ENCODE peak calls at places on chromosomes 13 and 19, in six cellular contexts. G is AG09319, V is omental fat pad, U is BE2C, E is H9, H is kidney. A is an unnamed sample.

GRCh38 chr19:46353730-46354528 is 7.0 kb downstream of the PPP5C start:
- DNase-seq in U (no peak), H (no peak), G (no peak), V (no peak), E (no peak), A (no peak)

GRCh38 chr19:18716857-18717256 is 33.4 kb downstream of the CRTC1 start:
- DNase-seq in G (no peak), V (no peak), E (no peak), U (no peak), H (no peak), A (no peak)

GRCh38 chr13:97142452-97142851 is 79.7 kb upstream of the MBNL2 start:
- DNase-seq in G (no peak), V (no peak), H (no peak), U (no peak), E (peak; percentile 52), A (no peak)

GRCh38 chr19:3270908-3271307 is 46.4 kb downstream of the CELF5 start:
- DNase-seq in G (no peak), U (peak; percentile 66), V (no peak), H (no peak), E (peak; percentile 53), A (no peak)

GRCh38 chr19:58460039-58460438 is 6.8 kb upstream of the ZNF324 start:
- DNase-seq in U (no peak), G (no peak), H (no peak), V (no peak), E (no peak), A (no peak)

GRCh38 chr19:5978606-5979552 is 939 bp upstream of the RANBP3 start:
- DNase-seq in U (no peak), V (no peak), E (no peak), H (no peak), G (no peak), A (no peak)

GRCh38 chr19:21432590-21432989 is 35.7 kb downstream of the ZNF493 start:
- DNase-seq in H (no peak), U (no peak), E (no peak), V (no peak), G (no peak), A (no peak)

GRCh38 chr13:23021921-23022320 is 158.9 kb upstream of the SGCG start:
- DNase-seq in H (no peak), E (no peak), U (no peak), V (no peak), G (no peak), A (no peak)

GRCh38 chr19:53903055-53903680 is 5.9 kb upstream of the CACNG7 start:
- DNase-seq in E (peak; percentile 82), H (peak; percentile 4), U (no peak), V (no peak), G (peak; percentile 10), A (peak; percentile 73)

GRCh38 chr19:46350758-46351159 is 3.9 kb downstream of the PPP5C start:
- DNase-seq in H (no peak), U (no peak), G (no peak), E (no peak), V (no peak), A (no peak)

GRCh38 chr13:27797228-27797624 is 4.9 kb downstream of the GSX1 start:
- DNase-seq in U (peak; percentile 34), E (peak; percentile 80), H (no peak), V (no peak), G (no peak), A (peak; percentile 77)

DNA sequence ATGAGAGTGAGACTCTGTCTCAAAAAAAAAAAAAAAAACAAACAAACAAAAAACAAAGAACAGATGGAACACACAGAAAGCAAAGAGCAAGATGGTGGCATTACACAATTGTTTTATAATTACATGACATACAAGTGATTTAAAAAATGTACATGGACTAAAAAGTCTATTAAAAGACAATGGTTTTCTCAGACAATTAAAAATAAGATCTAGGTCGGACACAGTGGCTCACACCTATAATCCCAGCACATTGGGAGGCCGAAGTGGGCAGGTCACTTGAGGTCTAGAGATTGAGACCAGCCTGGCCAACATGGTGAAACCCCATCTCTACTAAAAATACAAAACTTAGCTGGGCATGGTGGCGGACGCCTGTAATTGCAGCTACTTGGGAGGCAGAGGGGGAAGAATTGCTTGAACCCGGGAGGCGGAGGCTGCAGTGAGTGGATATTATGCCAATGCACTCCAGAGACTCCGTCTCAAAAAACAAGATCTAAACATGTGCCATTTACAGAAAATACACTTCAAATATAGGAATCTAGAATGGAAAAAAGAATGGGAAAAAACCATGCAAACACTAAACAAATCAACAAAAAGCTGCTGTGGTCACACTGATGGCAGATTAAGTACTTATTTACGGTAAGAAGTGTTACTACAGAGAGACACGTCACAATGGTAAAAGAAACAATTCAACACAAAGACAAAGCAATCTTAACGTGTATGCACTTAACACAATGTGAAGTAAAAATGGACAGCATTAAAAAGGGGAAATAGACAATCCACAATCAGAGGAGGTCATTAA is 26.7 kb downstream of the MIER2 start:
- DNase-seq in E (no peak), U (no peak), G (no peak), V (no peak), H (no peak), A (no peak)
- TF ChIP-seq CTCF in E (peak; percentile 33), U (no peak), G (no peak), V (no peak), H (no peak), A (no peak)

GRCh38 chr13:52738719-52739467 is 727 bp downstream of the CNMD start:
- DNase-seq in U (peak; percentile 40), E (peak; percentile 62), G (no peak), H (peak; percentile 71), V (no peak), A (peak; percentile 78)
- TF ChIP-seq CTCF in U (peak; percentile 22), E (peak; percentile 85), G (peak; percentile 4), H (peak; percentile 3), V (no peak), A (peak; percentile 72)

DNA sequence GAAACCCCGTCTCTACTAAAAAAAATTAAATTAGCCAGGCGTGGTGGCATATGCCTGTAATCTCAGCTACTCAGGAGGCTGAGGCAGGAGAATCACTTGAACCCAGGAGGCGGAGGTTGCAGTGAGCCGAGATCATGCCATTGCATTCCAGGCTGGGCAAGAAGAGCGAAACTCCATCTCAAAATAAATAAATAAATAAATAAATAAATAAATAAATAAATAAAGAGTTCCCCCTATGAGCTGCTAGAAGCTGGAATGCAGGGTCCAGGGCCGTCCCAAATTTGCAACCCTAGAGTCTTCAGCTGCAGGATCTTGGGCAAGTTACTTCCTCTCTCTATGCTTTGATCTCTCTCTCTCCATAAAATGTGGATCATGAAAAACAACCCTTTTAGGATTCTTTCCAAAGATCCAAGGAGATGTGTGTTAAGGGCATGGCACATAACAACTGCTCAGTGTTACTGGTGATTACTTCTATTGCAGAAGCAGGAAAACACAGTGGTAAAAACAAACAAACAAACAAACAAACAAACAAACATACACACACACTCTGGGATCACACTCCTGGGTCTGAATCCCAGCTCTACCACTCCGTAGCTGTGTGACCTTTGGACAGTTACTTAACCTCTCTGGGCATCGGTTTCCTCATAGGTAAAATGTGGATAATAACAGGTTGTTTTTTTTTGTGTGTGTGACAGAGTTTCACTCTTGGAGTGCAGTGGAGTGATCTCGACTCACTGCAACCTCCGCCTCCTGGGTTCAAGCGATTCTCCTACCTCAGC is 78.8 kb downstream of the CACNA1A start:
- DNase-seq in G (no peak), H (no peak), E (no peak), V (no peak), U (no peak), A (no peak)
- TF ChIP-seq CTCF in G (no peak), H (no peak), E (no peak), V (no peak), U (no peak), A (no peak)

GRCh38 chr13:103762523-103762922 is 696.3 kb upstream of the SLC10A2 start:
- DNase-seq in V (no peak), G (no peak), E (no peak), U (no peak), H (no peak), A (no peak)
- TF ChIP-seq CTCF in V (no peak), G (no peak), E (peak; percentile 58), U (peak; percentile 40), H (no peak), A (no peak)

DNA sequence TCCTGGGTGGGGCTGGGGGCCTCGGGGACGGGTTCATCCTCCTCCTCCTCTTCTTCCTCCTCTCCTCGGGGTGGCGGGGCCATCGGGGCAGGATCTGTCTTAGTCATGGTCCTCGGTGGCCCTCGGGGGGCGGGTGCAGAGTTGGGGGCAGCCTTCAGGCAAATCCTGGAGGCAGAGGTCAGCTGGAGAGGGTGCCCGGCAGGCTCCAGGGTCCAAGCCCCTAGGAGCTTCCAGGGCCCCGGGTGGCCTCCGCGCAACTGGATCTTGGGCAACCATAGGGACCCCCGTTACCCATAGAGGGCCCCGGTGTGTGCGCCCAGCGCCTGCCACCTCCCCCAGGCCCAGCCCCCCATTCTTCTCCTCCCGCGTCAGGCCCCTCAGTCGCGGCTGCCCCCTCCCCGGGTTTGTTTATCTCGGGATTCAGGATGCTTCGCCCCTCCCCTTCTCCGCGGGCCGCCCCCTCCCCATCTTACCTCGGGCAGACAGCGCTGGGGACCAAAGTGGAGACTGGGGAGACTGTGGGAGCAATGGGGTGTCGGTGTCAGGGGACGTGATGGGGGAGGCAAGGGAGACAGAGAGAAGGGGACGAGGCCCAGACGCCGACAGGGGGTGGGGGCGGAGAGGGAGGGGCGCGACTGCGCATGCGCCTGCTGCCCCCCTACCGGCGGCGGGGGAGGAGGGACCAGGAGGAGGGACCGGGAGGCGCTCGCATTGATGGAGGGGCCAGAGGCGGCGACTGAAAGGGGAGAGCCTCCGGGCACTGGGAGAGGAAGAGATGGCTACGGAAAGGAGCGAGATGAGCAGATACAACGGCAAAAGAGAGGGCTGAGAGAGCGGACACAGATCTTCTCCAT is at the start of gene CLIP3:
- DNase-seq in G (peak; percentile 45), E (peak; percentile 83), V (no peak), H (peak; percentile 88), U (peak; percentile 86), A (peak; percentile 85)
- TF ChIP-seq CTCF in G (no peak), E (no peak), V (no peak), H (no peak), U (no peak), A (no peak)

A was measured in nephron progenitor cell.